ENCODE peak calls at places on chromosomes 12 and 14, in ten cellular contexts. One of them, this sample, is unnamed.

GRCh38 chr12:122963928-122964240 is 2.4 kb downstream of the ABCB9 start:
- DNase-seq in CD8-positive, alpha-beta T cell: no peak
- DNase-seq in upper lobe of right lung: no peak
- DNase-seq in GM06990: no peak
- DNase-seq in breast epithelium: no peak
- DNase-seq in uterus: peak; percentile 59
- DNase-seq in body of pancreas: peak; percentile 56
- DNase-seq in tibial nerve: no peak
- DNase-seq in neural progenitor cell: no peak
- DNase-seq in HL-60: no peak
- DNase-seq in this sample: no peak

GRCh38 chr14:50954811-50955372 is 10.6 kb upstream of the PYGL start:
- DNase-seq in CD8-positive, alpha-beta T cell: no peak
- DNase-seq in upper lobe of right lung: no peak
- DNase-seq in GM06990: no peak
- DNase-seq in breast epithelium: no peak
- DNase-seq in uterus: no peak
- DNase-seq in body of pancreas: no peak
- DNase-seq in tibial nerve: no peak
- DNase-seq in neural progenitor cell: peak; percentile 30
- DNase-seq in HL-60: no peak
- DNase-seq in this sample: no peak

GRCh38 chr14:104298458-104298857 is 160.1 kb downstream of the KIF26A start:
- DNase-seq in CD8-positive, alpha-beta T cell: no peak
- DNase-seq in upper lobe of right lung: no peak
- DNase-seq in GM06990: no peak
- DNase-seq in breast epithelium: no peak
- DNase-seq in uterus: no peak
- DNase-seq in body of pancreas: no peak
- DNase-seq in tibial nerve: no peak
- DNase-seq in neural progenitor cell: no peak
- DNase-seq in HL-60: no peak
- DNase-seq in this sample: no peak

GRCh38 chr14:97788364-97788763 is 991.2 kb downstream of the VRK1 start:
- DNase-seq in CD8-positive, alpha-beta T cell: no peak
- DNase-seq in upper lobe of right lung: no peak
- DNase-seq in GM06990: no peak
- DNase-seq in breast epithelium: no peak
- DNase-seq in uterus: no peak
- DNase-seq in body of pancreas: no peak
- DNase-seq in tibial nerve: no peak
- DNase-seq in neural progenitor cell: no peak
- DNase-seq in HL-60: no peak
- DNase-seq in this sample: no peak

GRCh38 chr14:71243697-71244096 is 336.4 kb downstream of the PCNX1 start:
- DNase-seq in CD8-positive, alpha-beta T cell: no peak
- DNase-seq in upper lobe of right lung: no peak
- DNase-seq in GM06990: no peak
- DNase-seq in breast epithelium: no peak
- DNase-seq in uterus: no peak
- DNase-seq in body of pancreas: no peak
- DNase-seq in tibial nerve: no peak
- DNase-seq in neural progenitor cell: no peak
- DNase-seq in HL-60: no peak
- DNase-seq in this sample: no peak

GRCh38 chr12:15919491-15919890 is 8.4 kb downstream of the DERA start:
- DNase-seq in CD8-positive, alpha-beta T cell: no peak
- DNase-seq in upper lobe of right lung: no peak
- DNase-seq in GM06990: no peak
- DNase-seq in breast epithelium: no peak
- DNase-seq in uterus: no peak
- DNase-seq in body of pancreas: no peak
- DNase-seq in tibial nerve: no peak
- DNase-seq in neural progenitor cell: no peak
- DNase-seq in HL-60: no peak
- DNase-seq in this sample: no peak

GRCh38 chr12:91774471-91774921 is 371.1 kb downstream of the BTG1 start:
- DNase-seq in CD8-positive, alpha-beta T cell: no peak
- DNase-seq in upper lobe of right lung: no peak
- DNase-seq in GM06990: no peak
- DNase-seq in breast epithelium: no peak
- DNase-seq in uterus: no peak
- DNase-seq in body of pancreas: peak; percentile 15
- DNase-seq in tibial nerve: no peak
- DNase-seq in neural progenitor cell: no peak
- DNase-seq in HL-60: no peak
- DNase-seq in this sample: no peak

GRCh38 chr14:36660736-36661505 is 739 bp upstream of the PAX9 start:
- DNase-seq in CD8-positive, alpha-beta T cell: no peak
- DNase-seq in upper lobe of right lung: no peak
- DNase-seq in GM06990: no peak
- DNase-seq in breast epithelium: no peak
- DNase-seq in uterus: no peak
- DNase-seq in body of pancreas: peak; percentile 25
- DNase-seq in tibial nerve: no peak
- DNase-seq in neural progenitor cell: no peak
- DNase-seq in HL-60: no peak
- DNase-seq in this sample: no peak

GRCh38 chr12:12365931-12366431 is 9.1 kb downstream of the BORCS5 start:
- DNase-seq in CD8-positive, alpha-beta T cell: no peak
- DNase-seq in upper lobe of right lung: no peak
- DNase-seq in GM06990: no peak
- DNase-seq in breast epithelium: no peak
- DNase-seq in uterus: no peak
- DNase-seq in body of pancreas: no peak
- DNase-seq in tibial nerve: no peak
- DNase-seq in neural progenitor cell: peak; percentile 13
- DNase-seq in HL-60: no peak
- DNase-seq in this sample: no peak

GRCh38 chr14:101918125-101918989 is 46.0 kb upstream of the DYNC1H1 start:
- DNase-seq in CD8-positive, alpha-beta T cell: no peak
- DNase-seq in upper lobe of right lung: no peak
- DNase-seq in GM06990: no peak
- DNase-seq in breast epithelium: no peak
- DNase-seq in uterus: no peak
- DNase-seq in body of pancreas: no peak
- DNase-seq in tibial nerve: no peak
- DNase-seq in neural progenitor cell: peak; percentile 45
- DNase-seq in HL-60: no peak
- DNase-seq in this sample: no peak

GRCh38 chr14:89828473-89829200 is 125.9 kb downstream of the EFCAB11 start:
- DNase-seq in CD8-positive, alpha-beta T cell: no peak
- DNase-seq in upper lobe of right lung: no peak
- DNase-seq in GM06990: no peak
- DNase-seq in breast epithelium: no peak
- DNase-seq in uterus: no peak
- DNase-seq in body of pancreas: no peak
- DNase-seq in tibial nerve: no peak
- DNase-seq in neural progenitor cell: no peak
- DNase-seq in HL-60: no peak
- DNase-seq in this sample: no peak

GRCh38 chr12:115794659-115795081 is 482.8 kb downstream of the MED13L start:
- DNase-seq in CD8-positive, alpha-beta T cell: no peak
- DNase-seq in upper lobe of right lung: no peak
- DNase-seq in GM06990: no peak
- DNase-seq in breast epithelium: no peak
- DNase-seq in uterus: no peak
- DNase-seq in body of pancreas: no peak
- DNase-seq in tibial nerve: no peak
- DNase-seq in neural progenitor cell: no peak
- DNase-seq in HL-60: no peak
- DNase-seq in this sample: no peak
- TF ChIP-seq CTCF in CD8-positive, alpha-beta T cell: no peak
- TF ChIP-seq CTCF in upper lobe of right lung: no peak
- TF ChIP-seq CTCF in GM06990: no peak
- TF ChIP-seq CTCF in breast epithelium: no peak
- TF ChIP-seq CTCF in uterus: no peak
- TF ChIP-seq CTCF in body of pancreas: no peak
- TF ChIP-seq CTCF in tibial nerve: no peak
- TF ChIP-seq CTCF in neural progenitor cell: peak; percentile 10
- TF ChIP-seq CTCF in HL-60: no peak
- TF ChIP-seq CTCF in this sample: no peak

GRCh38 chr12:54563787-54564186 is 14.4 kb downstream of the PDE1B start:
- DNase-seq in CD8-positive, alpha-beta T cell: no peak
- DNase-seq in upper lobe of right lung: no peak
- DNase-seq in GM06990: no peak
- DNase-seq in breast epithelium: no peak
- DNase-seq in uterus: no peak
- DNase-seq in body of pancreas: no peak
- DNase-seq in tibial nerve: no peak
- DNase-seq in neural progenitor cell: no peak
- DNase-seq in HL-60: no peak
- DNase-seq in this sample: no peak

GRCh38 chr12:54562720-54563356 is 13.4 kb downstream of the PDE1B start:
- DNase-seq in CD8-positive, alpha-beta T cell: no peak
- DNase-seq in upper lobe of right lung: no peak
- DNase-seq in GM06990: no peak
- DNase-seq in breast epithelium: no peak
- DNase-seq in uterus: no peak
- DNase-seq in body of pancreas: no peak
- DNase-seq in tibial nerve: no peak
- DNase-seq in neural progenitor cell: no peak
- DNase-seq in HL-60: no peak
- DNase-seq in this sample: no peak

GRCh38 chr12:54566792-54567191 is 17.4 kb downstream of the PDE1B start:
- DNase-seq in CD8-positive, alpha-beta T cell: no peak
- DNase-seq in upper lobe of right lung: no peak
- DNase-seq in GM06990: no peak
- DNase-seq in breast epithelium: no peak
- DNase-seq in uterus: no peak
- DNase-seq in body of pancreas: no peak
- DNase-seq in tibial nerve: no peak
- DNase-seq in neural progenitor cell: no peak
- DNase-seq in HL-60: no peak
- DNase-seq in this sample: no peak

GRCh38 chr12:54565658-54566552 is 16.5 kb downstream of the PDE1B start:
- DNase-seq in CD8-positive, alpha-beta T cell: no peak
- DNase-seq in upper lobe of right lung: no peak
- DNase-seq in GM06990: no peak
- DNase-seq in breast epithelium: no peak
- DNase-seq in uterus: no peak
- DNase-seq in body of pancreas: no peak
- DNase-seq in tibial nerve: no peak
- DNase-seq in neural progenitor cell: peak; percentile 54
- DNase-seq in HL-60: no peak
- DNase-seq in this sample: no peak

GRCh38 chr12:54564768-54565167 is 15.4 kb downstream of the PDE1B start:
- DNase-seq in CD8-positive, alpha-beta T cell: no peak
- DNase-seq in upper lobe of right lung: no peak
- DNase-seq in GM06990: no peak
- DNase-seq in breast epithelium: no peak
- DNase-seq in uterus: no peak
- DNase-seq in body of pancreas: no peak
- DNase-seq in tibial nerve: no peak
- DNase-seq in neural progenitor cell: peak; percentile 54
- DNase-seq in HL-60: no peak
- DNase-seq in this sample: no peak
- H3K27me3 ChIP-seq in CD8-positive, alpha-beta T cell: no peaks in the 10 kb centered on the region
- H3K27me3 ChIP-seq in upper lobe of right lung: no peaks in the 10 kb centered on the region
- H3K27me3 ChIP-seq in GM06990: no peaks in the 10 kb centered on the region
- H3K27me3 ChIP-seq in breast epithelium: no peaks in the 10 kb centered on the region
- H3K27me3 ChIP-seq in uterus: no peaks in the 10 kb centered on the region
- H3K27me3 ChIP-seq in body of pancreas: no peaks in the 10 kb centered on the region
- H3K27me3 ChIP-seq in tibial nerve: no peaks in the 10 kb centered on the region
- H3K27me3 ChIP-seq in neural progenitor cell: peaks cover 18% of the 10 kb centered on the region
- H3K27me3 ChIP-seq in HL-60: no peaks in the 10 kb centered on the region
- H3K27me3 ChIP-seq in this sample: no peaks in the 10 kb centered on the region

GRCh38 chr12:55636853-55637252 is at the start of gene OR10P1:
- DNase-seq in CD8-positive, alpha-beta T cell: no peak
- DNase-seq in upper lobe of right lung: no peak
- DNase-seq in GM06990: no peak
- DNase-seq in breast epithelium: no peak
- DNase-seq in uterus: no peak
- DNase-seq in body of pancreas: no peak
- DNase-seq in tibial nerve: no peak
- DNase-seq in neural progenitor cell: no peak
- DNase-seq in HL-60: no peak
- DNase-seq in this sample: no peak

GRCh38 chr12:55641595-55641994 is 4.9 kb downstream of the OR10P1 start:
- DNase-seq in CD8-positive, alpha-beta T cell: no peak
- DNase-seq in upper lobe of right lung: no peak
- DNase-seq in GM06990: no peak
- DNase-seq in breast epithelium: no peak
- DNase-seq in uterus: no peak
- DNase-seq in body of pancreas: no peak
- DNase-seq in tibial nerve: no peak
- DNase-seq in neural progenitor cell: no peak
- DNase-seq in HL-60: no peak
- DNase-seq in this sample: no peak

GRCh38 chr12:55637467-55637866 is 775 bp downstream of the OR10P1 start:
- DNase-seq in CD8-positive, alpha-beta T cell: peak; percentile 21
- DNase-seq in upper lobe of right lung: no peak
- DNase-seq in GM06990: no peak
- DNase-seq in breast epithelium: no peak
- DNase-seq in uterus: no peak
- DNase-seq in body of pancreas: no peak
- DNase-seq in tibial nerve: no peak
- DNase-seq in neural progenitor cell: no peak
- DNase-seq in HL-60: no peak
- DNase-seq in this sample: no peak

GRCh38 chr12:55647027-55647426 is 10.3 kb downstream of the OR10P1 start:
- DNase-seq in CD8-positive, alpha-beta T cell: no peak
- DNase-seq in upper lobe of right lung: no peak
- DNase-seq in GM06990: no peak
- DNase-seq in breast epithelium: no peak
- DNase-seq in uterus: no peak
- DNase-seq in body of pancreas: no peak
- DNase-seq in tibial nerve: no peak
- DNase-seq in neural progenitor cell: no peak
- DNase-seq in HL-60: no peak
- DNase-seq in this sample: no peak

GRCh38 chr12:55642275-55643068 is 5.8 kb downstream of the OR10P1 start:
- DNase-seq in CD8-positive, alpha-beta T cell: no peak
- DNase-seq in upper lobe of right lung: no peak
- DNase-seq in GM06990: peak; percentile 47
- DNase-seq in breast epithelium: no peak
- DNase-seq in uterus: no peak
- DNase-seq in body of pancreas: no peak
- DNase-seq in tibial nerve: no peak
- DNase-seq in neural progenitor cell: no peak
- DNase-seq in HL-60: peak; percentile 61
- DNase-seq in this sample: no peak
- TF ChIP-seq CTCF in CD8-positive, alpha-beta T cell: no peak
- TF ChIP-seq CTCF in upper lobe of right lung: no peak
- TF ChIP-seq CTCF in GM06990: no peak
- TF ChIP-seq CTCF in breast epithelium: no peak
- TF ChIP-seq CTCF in uterus: no peak
- TF ChIP-seq CTCF in body of pancreas: no peak
- TF ChIP-seq CTCF in tibial nerve: no peak
- TF ChIP-seq CTCF in neural progenitor cell: no peak
- TF ChIP-seq CTCF in HL-60: no peak
- TF ChIP-seq CTCF in this sample: no peak

DNA sequence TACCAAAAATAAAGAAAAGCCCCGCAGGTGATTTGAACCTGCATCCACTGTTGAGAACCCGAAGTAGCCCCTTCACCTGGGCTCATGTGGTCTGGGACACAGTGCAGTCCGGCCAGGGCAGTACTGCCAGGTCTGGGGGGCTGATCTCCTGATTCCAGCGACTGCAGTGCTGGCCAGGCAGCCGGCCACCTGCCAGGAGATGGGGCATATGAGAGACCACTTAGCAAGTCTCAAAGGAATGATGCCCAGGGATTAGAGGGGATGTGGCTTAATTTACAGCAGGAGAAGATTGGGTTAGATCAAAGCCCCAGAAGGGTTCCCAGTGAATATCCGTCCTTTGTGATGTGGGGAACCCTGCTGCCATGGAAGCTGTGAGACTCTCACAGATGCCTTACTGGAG is 113.3 kb downstream of the PRMT8 start:
- DNase-seq in CD8-positive, alpha-beta T cell: no peak
- DNase-seq in upper lobe of right lung: peak; percentile 43
- DNase-seq in GM06990: no peak
- DNase-seq in breast epithelium: no peak
- DNase-seq in uterus: no peak
- DNase-seq in body of pancreas: no peak
- DNase-seq in tibial nerve: no peak
- DNase-seq in neural progenitor cell: peak; percentile 29
- DNase-seq in HL-60: no peak
- DNase-seq in this sample: no peak
- H3K27me3 ChIP-seq in CD8-positive, alpha-beta T cell: no peaks in the 10 kb centered on the region
- H3K27me3 ChIP-seq in upper lobe of right lung: no peaks in the 10 kb centered on the region
- H3K27me3 ChIP-seq in GM06990: no peaks in the 10 kb centered on the region
- H3K27me3 ChIP-seq in breast epithelium: no peaks in the 10 kb centered on the region
- H3K27me3 ChIP-seq in uterus: no peaks in the 10 kb centered on the region
- H3K27me3 ChIP-seq in body of pancreas: no peaks in the 10 kb centered on the region
- H3K27me3 ChIP-seq in tibial nerve: no peaks in the 10 kb centered on the region
- H3K27me3 ChIP-seq in neural progenitor cell: peaks cover 5% of the 10 kb centered on the region
- H3K27me3 ChIP-seq in HL-60: peaks cover 8% of the 10 kb centered on the region
- H3K27me3 ChIP-seq in this sample: no peaks in the 10 kb centered on the region